ENCODE peak calls at places on chromosomes 11 and 22, in eight cellular contexts. P, M, O, K, N, D, Z and V are unnamed samples.

GRCh38 chr22:48268293-48268692 is 1505.8 kb downstream of the TBC1D22A start:
- DNase-seq in P (no peak), M (no peak), O (no peak), K (no peak), N (no peak), D (no peak), Z (no peak), V (no peak)

GRCh38 chr11:76424379-76424778 is 20.4 kb upstream of the EMSY start:
- DNase-seq in P (no peak), M (no peak), O (no peak), K (no peak), N (no peak), D (no peak), Z (no peak), V (no peak)

GRCh38 chr11:111598546-111598945 is 3.7 kb upstream of the SIK2 start:
- DNase-seq in P (no peak), M (no peak), O (no peak), K (no peak), N (peak; percentile 77), D (peak; percentile 63), Z (no peak), V (peak; percentile 48)

GRCh38 chr11:19244084-19244483 is 3.3 kb upstream of the E2F8 start:
- DNase-seq in P (no peak), M (no peak), O (no peak), K (no peak), N (no peak), D (no peak), Z (no peak), V (no peak)

GRCh38 chr11:64331569-64332371 is 8.2 kb upstream of the CCDC88B start:
- DNase-seq in P (no peak), M (peak; percentile 48), O (peak; percentile 45), K (peak; percentile 42), N (no peak), D (peak; percentile 57), Z (peak; percentile 73), V (peak; percentile 38)

GRCh38 chr22:30196867-30197336 is 49.7 kb downstream of the LIF start:
- DNase-seq in P (no peak), M (no peak), O (no peak), K (no peak), N (no peak), D (no peak), Z (no peak), V (no peak)

GRCh38 chr11:119100246-119100959 is 1.2 kb downstream of the DPAGT1 start:
- DNase-seq in P (no peak), M (no peak), O (no peak), K (no peak), N (no peak), D (no peak), Z (peak; percentile 51), V (no peak)

GRCh38 chr11:119774180-119774763 is 45.3 kb upstream of the NECTIN1 start:
- DNase-seq in P (peak; percentile 81), M (no peak), O (no peak), K (no peak), N (no peak), D (no peak), Z (peak; percentile 18), V (no peak)

GRCh38 chr22:33811686-33812085 is 108.6 kb downstream of the LARGE1 start:
- DNase-seq in P (peak; percentile 18), M (no peak), O (no peak), K (no peak), N (peak; percentile 10), D (no peak), Z (no peak), V (no peak)

GRCh38 chr11:126134461-126135155 is 71.9 kb upstream of the CDON start:
- DNase-seq in P (no peak), M (no peak), O (no peak), K (no peak), N (no peak), D (no peak), Z (no peak), V (no peak)

GRCh38 chr22:45645526-45646414 is 25.9 kb upstream of the ATXN10 start:
- DNase-seq in P (peak; percentile 88), M (peak; percentile 20), O (peak; percentile 57), K (peak; percentile 47), N (no peak), D (peak; percentile 62), Z (peak; percentile 36), V (no peak)

GRCh38 chr11:67612751-67613150 is 6.0 kb downstream of the NDUFV1 start:
- DNase-seq in P (no peak), M (no peak), O (no peak), K (no peak), N (no peak), D (no peak), Z (no peak), V (no peak)

GRCh38 chr11:36131719-36132349 is 157.4 kb downstream of the COMMD9 start:
- DNase-seq in P (peak; percentile 48), M (no peak), O (no peak), K (no peak), N (no peak), D (peak; percentile 70), Z (no peak), V (no peak)

GRCh38 chr22:35555351-35555915 is 14.8 kb downstream of the RASD2 start:
- DNase-seq in P (peak; percentile 35), M (no peak), O (no peak), K (no peak), N (no peak), D (no peak), Z (peak; percentile 34), V (no peak)

GRCh38 chr11:1970956-1971355 is 23.8 kb downstream of the MRPL23 start:
- DNase-seq in P (no peak), M (no peak), O (no peak), K (no peak), N (no peak), D (no peak), Z (no peak), V (no peak)

GRCh38 chr22:46754110-46754799 is 8.2 kb upstream of the TBC1D22A start:
- DNase-seq in P (no peak), M (no peak), O (no peak), K (no peak), N (peak; percentile 89), D (no peak), Z (peak; percentile 98), V (peak; percentile 89)

GRCh38 chr11:76385903-76386302 is 4.8 kb downstream of the GVQW3 start:
- DNase-seq in P (no peak), M (no peak), O (no peak), K (no peak), N (no peak), D (no peak), Z (no peak), V (no peak)

GRCh38 chr11:9489366-9489765 is 28.6 kb downstream of the ZNF143 start:
- DNase-seq in P (no peak), M (no peak), O (no peak), K (no peak), N (no peak), D (no peak), Z (no peak), V (peak; percentile 23)

GRCh38 chr11:73141031-73141308 is 1.1 kb downstream of the FCHSD2 start:
- DNase-seq in P (no peak), M (no peak), O (no peak), K (no peak), N (no peak), D (peak; percentile 13), Z (peak; percentile 18), V (no peak)

GRCh38 chr22:38824587-38824986 is 19.2 kb downstream of the NPTXR start:
- DNase-seq in P (peak; percentile 90), M (no peak), O (no peak), K (no peak), N (peak; percentile 28), D (peak; percentile 59), Z (peak; percentile 68), V (peak; percentile 38)

GRCh38 chr11:116287866-116288265 is 484.9 kb downstream of the BUD13 start:
- DNase-seq in P (no peak), M (no peak), O (no peak), K (no peak), N (no peak), D (no peak), Z (no peak), V (no peak)

GRCh38 chr11:117657801-117658200 is 139.2 kb downstream of the DSCAML1 start:
- DNase-seq in P (no peak), M (no peak), O (no peak), K (no peak), N (no peak), D (peak; percentile 87), Z (no peak), V (no peak)

GRCh38 chr22:20220629-20221026 is 47.5 kb downstream of the RTN4R start:
- DNase-seq in P (no peak), M (no peak), O (no peak), K (no peak), N (no peak), D (no peak), Z (no peak), V (no peak)

GRCh38 chr22:43222281-43222680 is 35.3 kb upstream of the TTLL12 start:
- DNase-seq in P (no peak), M (no peak), O (no peak), K (no peak), N (no peak), D (no peak), Z (no peak), V (no peak)

GRCh38 chr11:126655807-126656128 is 300.3 kb downstream of the ST3GAL4 start:
- DNase-seq in P (no peak), M (peak; percentile 20), O (no peak), K (no peak), N (no peak), D (no peak), Z (no peak), V (no peak)

GRCh38 chr11:27255447-27255828 is 107.6 kb downstream of the CCDC34 start:
- DNase-seq in P (no peak), M (no peak), O (no peak), K (no peak), N (peak; percentile 70), D (no peak), Z (no peak), V (peak; percentile 54)

GRCh38 chr22:20777420-20778177 is 3.7 kb downstream of the SERPIND1 start:
- DNase-seq in P (no peak), M (no peak), O (no peak), K (no peak), N (peak; percentile 69), D (peak; percentile 36), Z (peak; percentile 80), V (peak; percentile 81)

GRCh38 chr11:10410106-10410843 is 44.8 kb upstream of the AMPD3 start:
- DNase-seq in P (no peak), M (no peak), O (no peak), K (no peak), N (no peak), D (no peak), Z (no peak), V (no peak)

GRCh38 chr11:16194566-16194965 is 161.8 kb downstream of the SOX6 start:
- DNase-seq in P (no peak), M (no peak), O (no peak), K (no peak), N (no peak), D (no peak), Z (no peak), V (no peak)

GRCh38 chr22:32854351-32854804 is 52.9 kb downstream of the TIMP3 start:
- DNase-seq in P (no peak), M (no peak), O (no peak), K (no peak), N (no peak), D (no peak), Z (no peak), V (no peak)

GRCh38 chr11:23732026-23732425 is 764.8 kb upstream of the LUZP2 start:
- DNase-seq in P (no peak), M (no peak), O (no peak), K (no peak), N (peak; percentile 7), D (no peak), Z (no peak), V (peak; percentile 8)

GRCh38 chr11:122807731-122808485 is 30.4 kb upstream of the CRTAM start:
- DNase-seq in P (no peak), M (no peak), O (no peak), K (no peak), N (no peak), D (no peak), Z (no peak), V (no peak)

GRCh38 chr11:83241291-83241946 is 44.7 kb downstream of the CCDC90B start:
- DNase-seq in P (peak; percentile 48), M (peak; percentile 22), O (no peak), K (no peak), N (peak; percentile 9), D (peak; percentile 14), Z (peak; percentile 39), V (peak; percentile 20)